ENCODE peak calls at places on chromosomes 3 and 15, in seven cellular contexts. F is NCI-H1092 treated with DMSO at 0.1 percent for 48 hours; W is MCF 10A; L is heart right ventricle; Y is B cell; D is stimulated activated CD4-positive, alpha-beta T cell treated with anti-CD3 and anti-CD28 coated beads, Interleukin-15, amount 100 ng/mL, for 24 hours; T is breast epithelium. K is an unnamed sample.

GRCh38 chr15:62606376-62607164 is 436.0 kb upstream of the TPM1 start:
- DNase-seq in W (peak; percentile 83), Y (no peak), D (no peak), L (no peak), F (no peak), T (peak; percentile 28), K (no peak)

GRCh38 chr3:98972155-98972554 is 70.7 kb upstream of the DCBLD2 start:
- DNase-seq in T (no peak), W (peak; percentile 73), Y (no peak), F (no peak), L (no peak), D (no peak), K (no peak)

GRCh38 chr15:39597751-39598185 is 16.9 kb downstream of the THBS1 start:
- DNase-seq in Y (no peak), D (no peak), T (no peak), W (no peak), F (no peak), L (no peak), K (no peak)

GRCh38 chr15:66078196-66078928 is 175.2 kb downstream of the MEGF11 start:
- DNase-seq in T (no peak), D (no peak), Y (no peak), W (no peak), L (no peak), F (no peak), K (no peak)

GRCh38 chr3:65751123-65751700 is 287.5 kb downstream of the MAGI1 start:
- DNase-seq in L (peak; percentile 26), T (no peak), W (peak; percentile 58), D (peak; percentile 27), Y (no peak), F (no peak), K (no peak)

GRCh38 chr15:46865155-46865554 is 852.1 kb upstream of the SEMA6D start:
- DNase-seq in D (no peak), L (no peak), W (no peak), T (no peak), Y (no peak), F (no peak), K (no peak)

GRCh38 chr15:64883997-64884511 is 27.6 kb upstream of the ANKDD1A start:
- DNase-seq in Y (peak; percentile 67), D (peak; percentile 88), F (peak; percentile 0), T (no peak), L (peak; percentile 64), W (peak; percentile 79), K (no peak)

GRCh38 chr3:183980408-183980807 is 37.3 kb downstream of the ABCC5 start:
- DNase-seq in Y (no peak), L (no peak), F (no peak), D (no peak), T (no peak), W (peak; percentile 22), K (no peak)

GRCh38 chr15:79065744-79066376 is 24.7 kb downstream of the RASGRF1 start:
- DNase-seq in Y (no peak), T (no peak), L (no peak), W (no peak), F (peak; percentile 12), D (no peak), K (no peak)

GRCh38 chr3:61956236-61956635 is 394.9 kb downstream of the PTPRG start:
- DNase-seq in W (peak; percentile 72), T (no peak), D (no peak), L (no peak), Y (no peak), F (no peak), K (no peak)

GRCh38 chr3:72379500-72380187 is 468.6 kb downstream of the SHQ1 start:
- DNase-seq in T (no peak), L (no peak), F (peak; percentile 1), Y (no peak), W (peak; percentile 45), D (no peak), K (no peak)

GRCh38 chr3:129576514-129577345 is 29.7 kb downstream of the PLXND1 start:
- DNase-seq in Y (peak; percentile 92), W (no peak), L (peak; percentile 58), F (peak; percentile 87), D (peak; percentile 35), T (peak; percentile 65), K (peak; percentile 31)

GRCh38 chr3:38497026-38497425 is 886 bp downstream of the EXOG start:
- DNase-seq in Y (no peak), L (no peak), D (no peak), F (no peak), T (no peak), W (peak; percentile 31), K (no peak)

GRCh38 chr3:171173732-171174131 is 147.2 kb upstream of the SLC2A2 start:
- DNase-seq in W (no peak), L (no peak), F (no peak), Y (no peak), D (no peak), T (no peak), K (no peak)

GRCh38 chr3:11509175-11510000 is 134.3 kb downstream of the VGLL4 start:
- DNase-seq in T (peak; percentile 31), L (peak; percentile 71), W (peak; percentile 53), Y (no peak), F (peak; percentile 10), D (no peak), K (peak; percentile 48)